ENCODE peak calls at places on chromosome 20, in five cellular contexts. J is AG04449; R is keratinocyte; O is activated CD4-positive, alpha-beta T cell treated with anti-CD3 and anti-CD28 coated beads for 48 hours; E is effector memory CD4-positive, alpha-beta T cell. P is an unnamed sample.

GRCh38 chr20:49361872-49362663 is 84.2 kb upstream of the ZNFX1 start:
- DNase-seq in O (no peak), J (no peak), R (no peak), E (no peak), P (no peak)

GRCh38 chr20:38216736-38217595 is 43.6 kb downstream of the KIAA1755 start:
- DNase-seq in R (no peak), E (no peak), J (no peak), O (no peak), P (no peak)

GRCh38 chr20:17888044-17888443 is 80.5 kb downstream of the SNX5 start:
- DNase-seq in E (no peak), R (peak; percentile 75), J (no peak), O (no peak), P (no peak)

GRCh38 chr20:35055445-35056276 is 36.9 kb downstream of the TRPC4AP start:
- DNase-seq in O (peak; percentile 28), E (no peak), R (no peak), J (no peak), P (no peak)

GRCh38 chr20:48691523-48691922 is 136.3 kb downstream of the PREX1 start:
- DNase-seq in O (no peak), R (no peak), E (no peak), J (no peak), P (no peak)

GRCh38 chr20:44080646-44081267 is 106.2 kb downstream of the JPH2 start:
- DNase-seq in J (no peak), O (peak; percentile 83), E (peak; percentile 63), R (no peak), P (peak; percentile 86)

GRCh38 chr20:6277661-6278060 is 154.8 kb upstream of the FERMT1 start:
- DNase-seq in O (no peak), E (no peak), R (no peak), J (no peak), P (no peak)

GRCh38 chr20:6702144-6702543 is 65.3 kb upstream of the BMP2 start:
- DNase-seq in R (no peak), E (no peak), J (no peak), O (no peak), P (peak; percentile 63)

GRCh38 chr20:10558635-10559187 is 115.1 kb downstream of the JAG1 start:
- DNase-seq in O (peak; percentile 55), R (peak; percentile 87), J (peak; percentile 95), E (no peak), P (peak; percentile 57)

GRCh38 chr20:45221076-45221475 is at the start of gene SEMG2:
- DNase-seq in R (no peak), J (no peak), O (no peak), E (no peak), P (no peak)

GRCh38 chr20:45419188-45420091 is 3.5 kb downstream of the PIGT start:
- DNase-seq in J (peak; percentile 60), O (peak; percentile 32), E (no peak), R (peak; percentile 23), P (peak; percentile 100)

GRCh38 chr20:48761023-48761785 is 66.6 kb downstream of the PREX1 start:
- DNase-seq in O (peak; percentile 33), E (peak; percentile 19), J (no peak), R (no peak), P (no peak)

GRCh38 chr20:10475225-10475624 is 40.1 kb downstream of the SLX4IP start:
- DNase-seq in J (no peak), R (no peak), O (no peak), E (no peak), P (no peak)

GRCh38 chr20:37163832-37164554 is 15.1 kb upstream of the RPN2 start:
- DNase-seq in O (no peak), J (no peak), E (no peak), R (no peak), P (no peak)

GRCh38 chr20:62875419-62876355 is 14.1 kb upstream of the TCFL5 start:
- DNase-seq in J (no peak), O (no peak), R (no peak), E (no peak), P (peak; percentile 98)

GRCh38 chr20:37225146-37225545 is 36.5 kb downstream of the GHRH start:
- DNase-seq in O (no peak), R (no peak), E (no peak), J (no peak), P (no peak)

GRCh38 chr20:44594730-44595129 is 12.4 kb downstream of the PKIG start:
- DNase-seq in E (no peak), J (peak; percentile 26), R (no peak), O (peak; percentile 47), P (no peak)

GRCh38 chr20:41031243-41031619 is 2.6 kb downstream of the TOP1 start:
- DNase-seq in R (no peak), E (no peak), J (no peak), O (no peak), P (no peak)

P was measured in DMS53.